ENCODE peak calls at places on chromosome 5, in six cellular contexts. H is GM12878, D is K562, C is H1, A is HepG2, J is endothelial cell of umbilical vein. E is an unnamed sample.

GRCh38 chr5:17056056-17056690 is 120.1 kb upstream of the MYO10 start:
- DNase-seq in H (no peak), D (no peak), C (no peak), A (no peak), J (peak), E (no peak)

GRCh38 chr5:127290019-127290945 is at the start of gene MEGF10:
- DNase-seq in H (no peak), D (peak), C (peak), A (peak), J (peak), E (no peak)

GRCh38 chr5:110150199-110150598 is 460.5 kb downstream of the MAN2A1 start:
- DNase-seq in H (no peak), D (no peak), C (no peak), A (no peak), J (no peak), E (no peak)

GRCh38 chr5:126402591-126402990 is 20.6 kb upstream of the GRAMD2B start:
- DNase-seq in H (no peak), D (no peak), C (no peak), A (no peak), J (no peak), E (no peak)

GRCh38 chr5:178555771-178556211 is 34.4 kb downstream of the COL23A1 start:
- DNase-seq in H (no peak), D (no peak), C (peak), A (no peak), J (peak), E (no peak)

GRCh38 chr5:141100243-141100805 is at the start of gene PCDHB3:
- DNase-seq in H (no peak), D (peak), C (peak), A (peak), J (peak), E (peak)

GRCh38 chr5:163456029-163456589 is 3.8 kb downstream of the NUDCD2 start:
- DNase-seq in H (no peak), D (no peak), C (no peak), A (no peak), J (no peak), E (no peak)

GRCh38 chr5:4520557-4520956 is 619.6 kb upstream of the ADAMTS16 start:
- DNase-seq in H (no peak), D (no peak), C (no peak), A (no peak), J (no peak), E (no peak)

GRCh38 chr5:154740483-154740882 is 14.7 kb upstream of the LARP1 start:
- DNase-seq in H (no peak), D (no peak), C (no peak), A (no peak), J (no peak), E (no peak)

GRCh38 chr5:31656806-31657205 is 17.9 kb downstream of the PDZD2 start:
- DNase-seq in H (no peak), D (no peak), C (no peak), A (no peak), J (no peak), E (no peak)

GRCh38 chr5:149924481-149924880 is 20.1 kb downstream of the PDE6A start:
- DNase-seq in H (no peak), D (no peak), C (no peak), A (no peak), J (no peak), E (no peak)

GRCh38 chr5:173238312-173239232 is 3.6 kb upstream of the NKX2-5 start:
- DNase-seq in H (no peak), D (no peak), C (no peak), A (no peak), J (no peak), E (no peak)

GRCh38 chr5:159536626-159537025 is 206.3 kb upstream of the IL12B start:
- DNase-seq in H (no peak), D (no peak), C (no peak), A (no peak), J (no peak), E (no peak)

GRCh38 chr5:67493676-67494075 is 297.1 kb upstream of the CD180 start:
- DNase-seq in H (no peak), D (peak), C (no peak), A (peak), J (peak), E (peak)

GRCh38 chr5:85452322-85453025 is 1067.8 kb upstream of the EDIL3 start:
- DNase-seq in H (no peak), D (peak), C (no peak), A (no peak), J (no peak), E (no peak)

GRCh38 chr5:54743997-54744788 is 226.6 kb downstream of the SNX18 start:
- DNase-seq in H (peak), D (peak), C (peak), A (peak), J (peak), E (no peak)

GRCh38 chr5:117103703-117104102 is 529.1 kb upstream of the SEMA6A start:
- DNase-seq in H (no peak), D (no peak), C (no peak), A (no peak), J (no peak), E (no peak)

GRCh38 chr5:175212203-175212602 is 231.8 kb downstream of the DRD1 start:
- DNase-seq in H (no peak), D (no peak), C (no peak), A (no peak), J (no peak), E (no peak)

GRCh38 chr5:39132128-39132447 is 57.9 kb upstream of the RICTOR start:
- DNase-seq in H (no peak), D (no peak), C (no peak), A (no peak), J (no peak), E (no peak)

GRCh38 chr5:171592076-171592475 is 172.6 kb downstream of the FGF18 start:
- DNase-seq in H (no peak), D (no peak), C (peak), A (no peak), J (no peak), E (no peak)

GRCh38 chr5:963673-964531 is 44.7 kb upstream of the NKD2 start:
- DNase-seq in H (no peak), D (peak), C (no peak), A (no peak), J (no peak), E (no peak)

GRCh38 chr5:57215629-57216195 is 41.9 kb downstream of the GPBP1 start:
- DNase-seq in H (no peak), D (no peak), C (no peak), A (no peak), J (no peak), E (no peak)

GRCh38 chr5:76810236-76810635 is 8.6 kb upstream of the F2RL1 start:
- DNase-seq in H (no peak), D (no peak), C (no peak), A (no peak), J (no peak), E (no peak)

GRCh38 chr5:151580239-151580638 is 10.9 kb downstream of the FAT2 start:
- DNase-seq in H (no peak), D (no peak), C (no peak), A (no peak), J (no peak), E (no peak)

GRCh38 chr5:95880081-95880926 is 57.8 kb upstream of the GLRX start:
- DNase-seq in H (no peak), D (no peak), C (no peak), A (no peak), J (no peak), E (no peak)

GRCh38 chr5:57889558-57889957 is 406.9 kb upstream of the ACTBL2 start:
- DNase-seq in H (no peak), D (peak), C (no peak), A (peak), J (peak), E (peak)

DNA sequence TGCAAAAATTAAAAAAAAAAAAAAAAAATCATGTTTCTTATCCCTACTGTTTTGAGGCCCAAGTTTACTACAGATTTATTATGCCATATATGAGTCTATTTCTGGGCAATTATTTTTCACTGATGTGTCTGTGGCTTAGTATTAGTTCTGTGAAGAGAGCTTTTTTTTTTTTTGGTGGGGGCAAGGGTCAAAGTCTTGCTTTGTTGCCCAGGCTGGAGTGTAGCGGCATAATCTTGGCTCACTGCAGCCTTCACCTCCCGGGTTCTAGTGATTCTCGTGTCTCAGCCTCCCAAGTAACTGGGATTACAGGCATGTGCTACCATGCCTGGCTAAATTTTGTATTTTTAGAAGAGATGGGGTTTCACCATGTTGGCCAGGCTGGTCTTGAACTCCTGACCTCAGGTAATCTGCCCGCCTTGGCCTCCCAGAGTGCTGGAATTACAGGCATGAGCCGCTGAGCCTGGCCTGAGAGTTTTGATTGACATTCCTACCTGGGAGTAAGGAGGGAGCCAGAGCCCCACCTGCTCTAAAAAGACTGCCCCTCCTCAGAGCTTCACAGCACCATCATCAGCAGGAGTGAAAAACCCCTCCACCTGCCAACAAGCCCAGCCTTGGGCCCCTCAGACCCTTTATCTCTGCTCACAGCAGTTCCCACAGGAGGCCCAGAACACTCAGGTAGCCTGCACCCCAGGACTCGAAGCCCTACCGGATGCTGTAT is 36.1 kb upstream of the JADE2 start:
- DNase-seq in H (no peak), D (no peak), C (no peak), A (no peak), J (no peak), E (no peak)
- TF ChIP-seq MAX in H (no peak), D (no peak), C (no peak), A (no peak), J (no peak), E (no peak)

GRCh38 chr5:74013222-74013621 is 387.2 kb downstream of the ARHGEF28 start:
- DNase-seq in H (no peak), D (no peak), C (no peak), A (no peak), J (no peak), E (no peak)

GRCh38 chr5:74017786-74018211 is 391.8 kb downstream of the ARHGEF28 start:
- DNase-seq in H (no peak), D (no peak), C (no peak), A (no peak), J (no peak), E (peak)

GRCh38 chr5:74015716-74016115 is 389.7 kb downstream of the ARHGEF28 start:
- DNase-seq in H (no peak), D (no peak), C (no peak), A (no peak), J (no peak), E (no peak)

GRCh38 chr5:74017112-74017511 is 391.1 kb downstream of the ARHGEF28 start:
- DNase-seq in H (no peak), D (no peak), C (no peak), A (no peak), J (no peak), E (peak)

DNA sequence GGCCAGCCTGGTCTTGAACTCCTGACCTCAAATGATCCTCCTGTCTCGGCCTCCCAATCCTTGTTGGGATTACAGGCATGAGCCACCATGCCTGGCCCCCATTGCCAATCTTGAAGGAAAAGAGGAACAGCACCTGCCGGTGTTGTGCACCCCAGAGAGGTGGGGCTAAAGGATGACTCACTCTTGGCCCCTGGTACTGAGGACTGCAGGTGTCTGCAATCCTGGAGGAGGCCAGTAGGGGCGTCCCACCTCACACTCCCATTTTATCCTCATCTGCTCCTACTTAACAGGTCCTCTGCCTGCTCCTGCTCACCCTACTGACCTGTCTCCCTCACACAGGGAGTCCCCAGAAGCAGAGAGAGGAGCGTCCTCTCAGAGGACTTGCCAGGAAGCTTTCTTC is 390.4 kb downstream of the ARHGEF28 start:
- DNase-seq in H (no peak), D (peak), C (peak), A (peak), J (no peak), E (peak)
- H3K27ac ChIP-seq in H (no peak), D (no peak), C (no peak), A (no peak), J (no peak), E (peak)

GRCh38 chr5:138464388-138465287 is 641 bp upstream of the EGR1 start:
- DNase-seq in H (peak), D (peak), C (peak), A (peak), J (peak), E (peak)
- TF ChIP-seq EZH2 in H (peak), D (peak), C (no peak), A (no peak), J (no peak), E (no peak)

DNA sequence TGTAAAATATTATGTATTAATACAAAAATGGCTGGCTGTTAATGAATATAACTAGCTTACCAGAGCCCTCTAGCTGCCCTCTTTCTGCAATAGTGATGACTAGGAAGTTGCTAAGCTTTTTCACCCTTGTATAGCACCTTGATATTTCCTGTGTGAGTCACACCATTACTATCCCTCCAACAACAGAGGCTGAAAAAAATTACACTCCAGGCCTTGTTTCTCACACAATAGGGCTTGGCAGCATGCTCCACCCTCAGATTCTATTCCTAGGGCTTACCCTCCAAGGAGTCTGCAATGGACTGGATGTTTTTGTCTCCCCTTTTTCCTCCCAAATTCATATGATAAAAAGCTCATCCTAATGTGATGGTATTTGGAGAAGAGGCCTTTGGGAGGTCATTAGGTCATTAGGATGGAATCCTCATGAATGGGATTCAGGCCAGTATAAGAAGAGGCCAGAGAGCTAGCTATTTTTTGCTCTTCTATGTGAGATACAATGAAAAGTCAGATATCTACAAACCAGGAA is 184.6 kb upstream of the MAP1B start:
- DNase-seq in H (no peak), D (no peak), C (no peak), A (peak), J (peak), E (peak)
- TF ChIP-seq MAX in H (no peak), D (no peak), C (no peak), A (no peak), J (no peak), E (peak)

DNA sequence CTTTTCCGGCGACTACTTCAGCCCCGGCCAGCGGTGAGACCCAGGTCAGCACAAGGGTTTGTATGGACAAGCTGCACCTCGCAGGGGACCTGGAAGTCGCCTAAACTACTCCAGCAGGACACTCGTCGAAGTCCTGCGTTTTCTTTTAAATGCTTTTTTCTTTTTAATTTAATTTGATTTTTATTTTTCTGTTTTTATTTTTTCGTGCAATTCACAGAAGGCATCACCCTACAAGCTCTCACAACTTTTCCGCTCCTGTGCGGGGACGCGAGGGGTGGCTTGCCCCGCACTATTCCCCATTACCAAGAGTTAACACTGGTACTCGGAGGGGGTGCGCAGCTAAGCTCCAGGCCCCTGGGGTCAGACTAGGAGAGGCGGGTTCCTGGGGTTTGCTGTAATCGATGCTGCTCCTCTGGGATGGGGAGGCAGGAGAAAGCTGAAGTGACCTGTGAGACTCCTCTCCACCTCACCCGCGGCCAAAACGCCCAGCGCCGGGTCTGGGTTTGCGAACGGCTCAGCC is 1.3 kb downstream of the EDIL3 start:
- DNase-seq in H (no peak), D (no peak), C (no peak), A (no peak), J (no peak), E (no peak)
- H3K27ac ChIP-seq in H (no peak), D (no peak), C (no peak), A (no peak), J (no peak), E (no peak)

DNA sequence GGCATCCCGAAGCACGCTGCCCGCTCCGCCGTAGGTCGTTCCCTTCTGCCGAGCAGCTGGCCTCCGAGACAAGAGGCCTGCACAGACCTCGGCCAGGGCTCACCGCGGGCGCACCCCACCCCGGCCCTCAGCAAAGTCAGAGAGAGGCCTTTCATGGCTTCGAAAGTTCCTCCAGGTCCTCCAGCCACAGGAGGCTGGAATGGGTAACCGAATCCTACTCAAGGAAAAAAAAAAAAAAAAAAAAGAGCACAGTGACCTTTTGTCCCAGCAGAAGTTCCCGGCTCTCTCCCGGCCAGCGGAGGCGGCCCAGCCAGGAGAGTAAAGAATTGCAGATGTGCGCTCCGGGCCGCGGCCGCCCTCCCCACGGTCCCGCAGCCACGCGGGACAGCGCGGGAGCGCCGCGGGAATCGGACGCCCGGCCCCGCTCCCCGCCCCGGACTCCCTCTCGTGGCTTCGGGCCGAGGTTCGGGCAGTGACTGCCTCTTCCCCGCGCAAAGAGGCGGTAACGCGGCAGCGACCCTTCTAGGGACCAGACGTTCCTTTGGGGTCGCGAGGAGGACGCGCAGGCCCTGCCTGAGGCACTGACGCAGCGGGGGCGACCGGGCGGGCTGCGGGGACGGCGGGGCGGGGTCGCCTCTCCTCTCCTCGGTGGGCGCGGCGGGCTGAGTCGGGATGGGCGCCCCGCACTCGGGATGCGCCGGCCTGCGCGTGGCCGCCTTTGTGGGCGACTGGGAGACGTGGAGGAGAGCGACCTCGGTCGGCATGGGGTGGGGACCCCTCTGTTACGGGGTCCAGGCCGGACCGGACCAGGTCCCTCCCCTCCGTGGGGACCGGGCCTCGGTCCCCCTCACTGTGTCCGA is 790 bp downstream of the GFPT2 start:
- DNase-seq in H (no peak), D (no peak), C (peak), A (no peak), J (no peak), E (no peak)
- TF ChIP-seq EZH2 in H (no peak), D (no peak), C (no peak), A (peak), J (peak), E (no peak)

GRCh38 chr5:30337084-30337573 is 856.4 kb upstream of the CDH6 start:
- DNase-seq in H (no peak), D (no peak), C (no peak), A (no peak), J (no peak), E (no peak)
- TF ChIP-seq MAX in H (no peak), D (no peak), C (no peak), A (no peak), J (no peak), E (no peak)

DNA sequence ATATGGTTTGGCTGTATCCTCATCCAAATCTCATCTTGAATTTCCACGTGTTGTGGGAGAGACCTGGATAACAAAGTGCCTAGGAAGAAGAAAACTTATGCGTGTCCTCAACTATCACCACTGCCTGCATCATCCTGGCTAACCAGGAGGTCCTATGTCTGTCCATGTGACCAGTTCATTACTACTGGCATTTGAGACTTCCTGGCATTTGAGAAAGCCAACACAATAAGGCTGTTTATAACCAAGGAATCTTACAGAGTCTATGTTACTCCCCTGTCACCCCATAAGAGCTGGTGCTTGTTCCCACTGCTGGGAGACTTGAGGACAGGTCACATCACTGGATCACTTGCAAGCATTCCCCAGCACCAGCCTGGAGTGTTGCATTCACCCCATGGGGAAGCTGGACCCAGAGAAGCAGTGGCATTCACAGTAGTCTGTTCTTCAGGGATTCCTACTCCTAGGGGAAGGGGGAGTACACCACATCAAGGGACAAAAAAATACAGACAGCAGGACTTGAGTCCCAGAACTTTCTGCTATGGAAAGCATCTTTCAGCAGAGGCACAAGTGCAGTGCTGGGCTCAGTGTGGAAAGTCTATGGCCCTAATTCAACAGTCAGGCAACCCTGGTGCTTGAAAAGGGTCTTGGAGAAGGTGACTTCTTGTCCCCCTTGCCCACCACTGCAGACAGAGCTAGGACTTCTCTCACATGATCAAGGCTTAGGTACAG is 717.1 kb downstream of the SEMA5A start:
- DNase-seq in H (no peak), D (no peak), C (no peak), A (no peak), J (no peak), E (no peak)
- H3K27ac ChIP-seq in H (no peak), D (no peak), C (no peak), A (no peak), J (peak), E (no peak)